ENCODE peak calls at places on chromosomes 7 and 10, in nine cellular contexts. J is posterior cingulate gyrus; Z is Kasumi-1; Q is NCI-H774; F is SHP77 treated with DMSO at 0.1 percent for 48 hours; W is activated CD8-positive, alpha-beta memory T cell treated with anti-CD3 and anti-CD28 coated beads for 48 hours; D is endothelial cell; E is endodermal cell; T is GM23248. P is an unnamed sample.

GRCh38 chr10:69630651-69631400 is 779 bp downstream of the FAM241B start:
- DNase-seq in J (no peak), Z (no peak), Q (no peak), F (no peak), W (no peak), D (no peak), E (peak), T (no peak), P (peak)

GRCh38 chr7:73768661-73769480 is 1.2 kb downstream of the CLDN3 start:
- DNase-seq in J (no peak), Z (no peak), Q (no peak), F (no peak), W (no peak), D (no peak), E (peak), T (peak), P (no peak)

GRCh38 chr10:133438711-133439273 is 14.4 kb upstream of the SPRN start:
- DNase-seq in J (no peak), Z (peak), Q (no peak), F (peak), W (no peak), D (no peak), E (peak), T (peak), P (peak)

GRCh38 chr10:95487994-95488393 is 73.2 kb downstream of the SORBS1 start:
- DNase-seq in J (no peak), Z (no peak), Q (no peak), F (no peak), W (no peak), D (no peak), E (no peak), T (no peak), P (no peak)

GRCh38 chr10:12531305-12531738 is 182.0 kb downstream of the CAMK1D start:
- DNase-seq in J (no peak), Z (no peak), Q (no peak), F (no peak), W (no peak), D (no peak), E (peak), T (no peak), P (peak)

GRCh38 chr7:26201261-26202018 is at the start of gene CBX3:
- DNase-seq in J (peak), Z (peak), Q (peak), F (peak), W (peak), D (peak), E (peak), T (peak), P (peak)

GRCh38 chr7:351681-352480 is 61.9 kb downstream of the FOXL3 start:
- DNase-seq in J (no peak), Z (no peak), Q (no peak), F (no peak), W (no peak), D (no peak), E (no peak), T (peak), P (no peak)

GRCh38 chr10:74926791-74927585 is 100.6 kb downstream of the KAT6B start:
- DNase-seq in J (no peak), Z (no peak), Q (no peak), F (no peak), W (no peak), D (no peak), E (no peak), T (no peak), P (no peak)

GRCh38 chr10:117543999-117544728 is 1.6 kb downstream of the EMX2 start:
- DNase-seq in J (no peak), Z (no peak), Q (no peak), F (no peak), W (no peak), D (no peak), E (no peak), T (peak), P (peak)

GRCh38 chr10:78515037-78515872 is 481.6 kb downstream of the RPS24 start:
- DNase-seq in J (no peak), Z (no peak), Q (no peak), F (no peak), W (no peak), D (no peak), E (peak), T (peak), P (peak)

GRCh38 chr10:63603709-63604445 is 82.7 kb downstream of the REEP3 start:
- DNase-seq in J (no peak), Z (no peak), Q (no peak), F (no peak), W (no peak), D (no peak), E (no peak), T (no peak), P (no peak)

GRCh38 chr7:117172283-117172682 is 150.6 kb downstream of the WNT2 start:
- DNase-seq in J (no peak), Z (no peak), Q (no peak), F (no peak), W (no peak), D (no peak), E (no peak), T (no peak), P (no peak)

GRCh38 chr7:92179393-92179924 is 517 bp upstream of the LRRD1 start:
- DNase-seq in J (no peak), Z (no peak), Q (no peak), F (no peak), W (no peak), D (peak), E (peak), T (peak), P (no peak)

GRCh38 chr7:115477193-115477651 is 553.3 kb downstream of the TFEC start:
- DNase-seq in J (no peak), Z (no peak), Q (no peak), F (no peak), W (no peak), D (peak), E (peak), T (peak), P (peak)

GRCh38 chr10:92689663-92690210 is at the start of gene HHEX:
- DNase-seq in J (no peak), Z (peak), Q (peak), F (no peak), W (no peak), D (peak), E (peak), T (peak), P (peak)

GRCh38 chr7:79221211-79221610 is 232.3 kb downstream of the MAGI2 start:
- DNase-seq in J (no peak), Z (no peak), Q (no peak), F (no peak), W (no peak), D (no peak), E (no peak), T (no peak), P (no peak)

GRCh38 chr7:74338366-74339108 is 49.3 kb downstream of the CLIP2 start:
- DNase-seq in J (no peak), Z (peak), Q (no peak), F (no peak), W (no peak), D (no peak), E (no peak), T (no peak), P (no peak)

GRCh38 chr10:126609566-126609965 is 60.9 kb downstream of the C10orf90 start:
- DNase-seq in J (no peak), Z (no peak), Q (no peak), F (no peak), W (no peak), D (no peak), E (no peak), T (no peak), P (no peak)

GRCh38 chr7:421056-421991 is 98.3 kb downstream of the PDGFA start:
- DNase-seq in J (no peak), Z (no peak), Q (no peak), F (no peak), W (no peak), D (no peak), E (peak), T (no peak), P (no peak)

GRCh38 chr7:76356823-76357222 is 2.0 kb downstream of the YWHAG start:
- DNase-seq in J (no peak), Z (peak), Q (peak), F (no peak), W (no peak), D (no peak), E (no peak), T (peak), P (no peak)

GRCh38 chr10:4527281-4527960 is 298.6 kb upstream of the AKR1E2 start:
- DNase-seq in J (no peak), Z (no peak), Q (no peak), F (no peak), W (no peak), D (no peak), E (no peak), T (peak), P (no peak)

GRCh38 chr10:118488710-118489497 is 106.5 kb downstream of the PRLHR start:
- DNase-seq in J (no peak), Z (no peak), Q (no peak), F (no peak), W (no peak), D (no peak), E (no peak), T (no peak), P (no peak)

GRCh38 chr7:158439035-158439434 is 148.6 kb downstream of the PTPRN2 start:
- DNase-seq in J (no peak), Z (no peak), Q (no peak), F (no peak), W (no peak), D (no peak), E (no peak), T (no peak), P (no peak)

GRCh38 chr10:63536678-63537077 is 15.5 kb downstream of the REEP3 start:
- DNase-seq in J (no peak), Z (no peak), Q (no peak), F (no peak), W (no peak), D (no peak), E (no peak), T (no peak), P (no peak)

GRCh38 chr7:30146127-30146612 is 11.4 kb downstream of the MTURN start:
- DNase-seq in J (no peak), Z (no peak), Q (no peak), F (peak), W (no peak), D (no peak), E (peak), T (no peak), P (no peak)

GRCh38 chr10:68562666-68563522 is 2.8 kb downstream of the TET1 start:
- DNase-seq in J (no peak), Z (peak), Q (no peak), F (no peak), W (no peak), D (peak), E (peak), T (peak), P (peak)

GRCh38 chr10:47322300-47323061 is at the start of gene GDF2:
- DNase-seq in J (no peak), Z (no peak), Q (no peak), F (no peak), W (no peak), D (no peak), E (no peak), T (no peak), P (peak)

GRCh38 chr10:53331460-53331859 is 558.9 kb upstream of the MBL2 start:
- DNase-seq in J (no peak), Z (no peak), Q (no peak), F (no peak), W (no peak), D (no peak), E (no peak), T (no peak), P (no peak)

GRCh38 chr10:76191371-76191770 is 759.9 kb downstream of the LRMDA start:
- DNase-seq in J (no peak), Z (no peak), Q (no peak), F (no peak), W (no peak), D (no peak), E (no peak), T (no peak), P (peak)

GRCh38 chr7:93279541-93279940 is 47.4 kb downstream of the VPS50 start:
- DNase-seq in J (no peak), Z (no peak), Q (no peak), F (no peak), W (no peak), D (no peak), E (no peak), T (peak), P (no peak)

GRCh38 chr10:51683031-51683830 is 16.2 kb downstream of the CSTF2T start:
- DNase-seq in J (no peak), Z (no peak), Q (no peak), F (no peak), W (no peak), D (no peak), E (no peak), T (peak), P (no peak)

GRCh38 chr7:38186593-38187314 is 8.7 kb downstream of the STARD3NL start:
- DNase-seq in J (no peak), Z (no peak), Q (no peak), F (no peak), W (no peak), D (no peak), E (peak), T (peak), P (peak)

GRCh38 chr7:104264281-104264680 is 56.5 kb upstream of the ORC5 start:
- DNase-seq in J (no peak), Z (no peak), Q (no peak), F (no peak), W (no peak), D (no peak), E (no peak), T (peak), P (no peak)

GRCh38 chr10:110221721-110222261 is 14.4 kb downstream of the MXI1 start:
- DNase-seq in J (peak), Z (peak), Q (no peak), F (peak), W (no peak), D (peak), E (peak), T (peak), P (peak)

GRCh38 chr7:2717293-2717904 is 29.4 kb downstream of the AMZ1 start:
- DNase-seq in J (no peak), Z (no peak), Q (no peak), F (peak), W (no peak), D (no peak), E (peak), T (no peak), P (no peak)

P was measured in islet precursor cell.